ENCODE peak calls at places on chromosomes 5 and 9, in five cellular contexts. V, H, A, E and T are unnamed samples.

GRCh38 chr9:136614967-136615623 is 47.6 kb upstream of the EGFL7 start:
- DNase-seq in V (no peak), A (no peak), E (peak; percentile 51), H (peak; percentile 76), T (no peak)

GRCh38 chr5:16931334-16932110 is 4.6 kb downstream of the MYO10 start:
- DNase-seq in V (no peak), A (no peak), E (no peak), H (peak; percentile 93), T (no peak)

GRCh38 chr5:15943487-15943886 is 236.1 kb downstream of the MARCHF11 start:
- DNase-seq in H (no peak), V (no peak), A (peak; percentile 21), E (no peak), T (no peak)

GRCh38 chr9:4904322-4905134 is 80.5 kb upstream of the JAK2 start:
- DNase-seq in H (no peak), E (peak; percentile 61), V (no peak), A (no peak), T (no peak)

GRCh38 chr5:145811834-145812625 is 23.1 kb downstream of the PRELID2 start:
- DNase-seq in H (no peak), E (peak; percentile 54), A (peak; percentile 53), V (no peak), T (no peak)

GRCh38 chr5:172789687-172790495 is 18.9 kb upstream of the DUSP1 start:
- DNase-seq in E (no peak), H (peak; percentile 27), A (no peak), V (no peak), T (no peak)

GRCh38 chr9:126125177-126125576 is 201.5 kb upstream of the MVB12B start:
- DNase-seq in E (no peak), V (no peak), A (no peak), H (no peak), T (no peak)

GRCh38 chr5:57878301-57878722 is 395.7 kb upstream of the ACTBL2 start:
- DNase-seq in V (no peak), A (no peak), H (no peak), E (no peak), T (no peak)

GRCh38 chr9:115997923-115998322 is 155.7 kb upstream of the PAPPA start:
- DNase-seq in H (no peak), E (no peak), A (peak; percentile 81), V (no peak), T (no peak)

GRCh38 chr5:180143656-180144364 is 65.2 kb downstream of the RASGEF1C start:
- DNase-seq in E (no peak), H (no peak), V (peak; percentile 6), A (no peak), T (no peak)

GRCh38 chr5:45094876-45095275 is 286.1 kb downstream of the MRPS30 start:
- DNase-seq in A (no peak), V (no peak), E (no peak), H (no peak), T (no peak)

GRCh38 chr9:128383007-128383753 is 12.0 kb downstream of the URM1 start:
- DNase-seq in E (no peak), V (no peak), A (no peak), H (no peak), T (no peak)

GRCh38 chr9:121876658-121877271 is 216.3 kb downstream of the TTLL11 start:
- DNase-seq in E (no peak), V (no peak), A (peak; percentile 82), H (no peak), T (peak; percentile 62)

GRCh38 chr5:95731571-95732554 is 727 bp downstream of the RHOBTB3 start:
- DNase-seq in E (peak; percentile 53), H (peak; percentile 57), V (no peak), A (peak; percentile 31), T (peak; percentile 27)

GRCh38 chr9:126613656-126614055 is at the start of gene LMX1B:
- DNase-seq in V (peak; percentile 59), E (peak; percentile 89), H (no peak), A (no peak), T (peak; percentile 85)

GRCh38 chr9:127128341-127129072 is 6.1 kb upstream of the ANGPTL2 start:
- DNase-seq in H (peak; percentile 45), E (no peak), A (no peak), V (no peak), T (peak; percentile 65)

GRCh38 chr5:124596595-124597388 is 149.6 kb downstream of the ZNF608 start:
- DNase-seq in V (no peak), H (no peak), E (peak; percentile 91), A (peak; percentile 80), T (peak; percentile 72)

GRCh38 chr9:31820426-31820825 is 564.0 kb upstream of the ACO1 start:
- DNase-seq in A (no peak), H (no peak), E (no peak), V (no peak), T (no peak)

GRCh38 chr9:22052376-22052945 is 43.4 kb upstream of the CDKN2B start:
- DNase-seq in A (peak; percentile 99), E (no peak), V (no peak), H (no peak), T (peak; percentile 89)

GRCh38 chr9:112558978-112559377 is 72.4 kb downstream of the KIAA1958 start:
- DNase-seq in E (no peak), V (no peak), H (no peak), A (no peak), T (no peak)

GRCh38 chr5:143057580-143057999 is 287.4 kb downstream of the ARHGAP26 start:
- DNase-seq in E (no peak), A (no peak), H (no peak), V (no peak), T (no peak)

GRCh38 chr5:34522599-34523381 is 133.3 kb upstream of the RAI14 start:
- DNase-seq in E (peak; percentile 86), V (peak; percentile 69), A (peak; percentile 93), H (peak; percentile 74), T (peak; percentile 71)
- H3K27ac ChIP-seq in E (peak overlapping the region; percentile 82), V (no peak overlapping the region), A (peak overlapping the region; percentile 83), H (no peak overlapping the region), T (no peak overlapping the region)

GRCh38 chr5:61354199-61354598 is 22.1 kb downstream of the ZSWIM6 start:
- DNase-seq in E (no peak), V (no peak), H (no peak), A (no peak), T (no peak)

GRCh38 chr5:61353293-61353692 is 21.2 kb downstream of the ZSWIM6 start:
- DNase-seq in E (no peak), A (no peak), H (no peak), V (no peak), T (no peak)

GRCh38 chr5:61362796-61363364 is 30.8 kb downstream of the ZSWIM6 start:
- DNase-seq in E (peak; percentile 38), A (no peak), H (no peak), V (no peak), T (no peak)

GRCh38 chr5:61352612-61353156 is 20.6 kb downstream of the ZSWIM6 start:
- DNase-seq in A (no peak), H (no peak), E (no peak), V (no peak), T (no peak)

DNA sequence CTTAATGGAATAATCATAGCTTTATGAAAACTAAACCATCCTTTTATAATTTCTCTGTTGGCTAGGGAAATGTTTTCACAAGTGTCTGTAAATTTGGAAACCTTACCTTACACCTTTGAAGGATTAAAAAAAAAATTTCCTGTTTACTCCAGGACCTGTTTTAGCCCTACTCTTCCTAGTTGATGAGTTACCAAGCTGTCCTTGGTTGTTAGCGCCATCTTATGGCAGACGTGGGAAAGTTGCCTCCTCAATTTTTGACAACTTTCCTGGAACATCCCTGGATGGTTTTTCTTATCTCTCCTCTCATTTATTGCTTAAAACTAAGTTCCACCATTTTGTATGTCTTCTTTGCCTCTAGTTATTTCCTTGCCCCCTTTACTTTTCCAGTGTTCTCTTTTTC is 25.7 kb downstream of the ZSWIM6 start:
- DNase-seq in H (no peak), V (no peak), A (no peak), E (peak; percentile 63), T (no peak)
- TF ChIP-seq CTCF in H (peak; percentile 22), V (no peak), A (peak; percentile 62), E (no peak), T (no peak)

GRCh38 chr9:104927216-104927911 is 591 bp downstream of the ABCA1 start:
- DNase-seq in E (peak; percentile 66), V (no peak), A (peak; percentile 27), H (peak; percentile 57), T (peak; percentile 63)
- H3K27ac ChIP-seq in E (peak overlapping the region; percentile 91), V (peak overlapping the region; percentile 84), A (peak overlapping the region; percentile 96), H (peak overlapping the region; percentile 77), T (peak overlapping the region; percentile 91)

GRCh38 chr5:151125421-151125820 is 32.2 kb downstream of the ANXA6 start:
- DNase-seq in H (no peak), A (no peak), V (no peak), E (no peak), T (no peak)
- TF ChIP-seq CTCF in H (no peak), A (no peak), V (no peak), E (no peak), T (no peak)

GRCh38 chr9:30579810-30580209 is 1804.6 kb upstream of the ACO1 start:
- DNase-seq in V (no peak), H (no peak), A (no peak), E (no peak), T (no peak)

DNA sequence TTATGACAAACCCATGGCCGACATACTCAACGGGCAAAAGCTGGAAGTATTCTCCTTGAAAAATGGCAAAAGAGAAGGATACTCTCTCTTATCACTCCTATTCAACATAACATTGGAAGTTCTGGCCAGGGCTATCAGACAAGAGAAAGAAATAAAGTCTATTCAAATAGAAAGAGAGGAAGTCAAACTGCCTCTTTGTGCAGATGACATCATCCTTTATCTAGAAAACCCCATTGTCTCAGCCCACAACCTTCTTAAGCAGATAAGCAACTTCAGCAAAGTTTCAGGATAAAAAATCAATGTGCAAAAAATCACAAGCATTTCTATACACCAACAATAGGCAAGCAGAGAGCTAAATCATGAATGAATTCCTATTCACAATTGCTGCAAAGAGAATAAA is 1799.9 kb upstream of the ACO1 start:
- DNase-seq in A (no peak), V (no peak), H (no peak), E (no peak), T (no peak)
- H3K27ac ChIP-seq in A (no peak overlapping the region), V (no peak overlapping the region), H (no peak overlapping the region), E (no peak overlapping the region), T (no peak overlapping the region)

GRCh38 chr5:115309751-115310370 is 13.4 kb upstream of the CCDC112 start:
- DNase-seq in A (no peak), V (no peak), E (peak; percentile 38), H (no peak), T (peak; percentile 65)
- TF ChIP-seq CTCF in A (peak; percentile 32), V (peak; percentile 78), E (peak; percentile 78), H (peak; percentile 69), T (peak; percentile 81)

GRCh38 chr9:92592537-92592936 is 56.7 kb upstream of the ECM2 start:
- DNase-seq in E (no peak), V (no peak), H (no peak), A (no peak), T (no peak)

GRCh38 chr9:92589918-92590317 is 54.1 kb upstream of the ECM2 start:
- DNase-seq in V (no peak), E (no peak), H (no peak), A (no peak), T (no peak)

GRCh38 chr9:92590386-92590785 is 54.6 kb upstream of the ECM2 start:
- DNase-seq in V (no peak), A (no peak), E (no peak), H (peak; percentile 51), T (no peak)

GRCh38 chr9:92598382-92598781 is 62.6 kb upstream of the ECM2 start:
- DNase-seq in A (no peak), H (no peak), V (no peak), E (no peak), T (no peak)

GRCh38 chr9:92592946-92593860 is 57.4 kb upstream of the ECM2 start:
- DNase-seq in A (no peak), V (no peak), H (no peak), E (no peak), T (no peak)
- H3K27ac ChIP-seq in A (no peak overlapping the region), V (no peak overlapping the region), H (no peak overlapping the region), E (no peak overlapping the region), T (no peak overlapping the region)

GRCh38 chr5:153965102-153965645 is 73.5 kb downstream of the FAM114A2 start:
- DNase-seq in V (no peak), A (peak; percentile 18), H (peak; percentile 30), E (peak; percentile 59), T (peak; percentile 89)
- TF ChIP-seq CTCF in V (peak; percentile 81), A (peak; percentile 94), H (peak; percentile 61), E (peak; percentile 95), T (peak; percentile 93)